ENCODE peak calls at places on chromosomes 5 and 9, in four cellular contexts. One of them, this sample, is unnamed. For H3K36me3, the result is how much of the 10 kb centered on the place peaks cover.

GRCh38 chr9:76023715-76024195 is 133.3 kb downstream of the PCSK5 start:
- DNase-seq in HepG2: peak
- DNase-seq in GM12878: no peak
- DNase-seq in H1: no peak
- DNase-seq in this sample: no peak

GRCh38 chr5:161580621-161581020 is 34.1 kb upstream of the GABRB2 start:
- DNase-seq in HepG2: no peak
- DNase-seq in GM12878: no peak
- DNase-seq in H1: no peak
- DNase-seq in this sample: no peak

GRCh38 chr9:4509590-4509984 is 19.3 kb downstream of the SLC1A1 start:
- DNase-seq in HepG2: no peak
- DNase-seq in GM12878: no peak
- DNase-seq in H1: no peak
- DNase-seq in this sample: no peak

GRCh38 chr9:20065076-20065475 is 276.2 kb upstream of the SLC24A2 start:
- DNase-seq in HepG2: no peak
- DNase-seq in GM12878: no peak
- DNase-seq in H1: no peak
- DNase-seq in this sample: no peak

GRCh38 chr5:163489055-163489744 is 16.2 kb upstream of the MAT2B start:
- DNase-seq in HepG2: peak
- DNase-seq in GM12878: no peak
- DNase-seq in H1: no peak
- DNase-seq in this sample: no peak

GRCh38 chr9:133353548-133353947 is 2.7 kb downstream of the SURF1 start:
- DNase-seq in HepG2: no peak
- DNase-seq in GM12878: no peak
- DNase-seq in H1: no peak
- DNase-seq in this sample: no peak

GRCh38 chr5:60521379-60522298 is 178.3 kb downstream of the DEPDC1B start:
- DNase-seq in HepG2: no peak
- DNase-seq in GM12878: peak
- DNase-seq in H1: no peak
- DNase-seq in this sample: no peak

GRCh38 chr5:107919969-107920368 is 249.2 kb upstream of the EFNA5 start:
- DNase-seq in HepG2: no peak
- DNase-seq in GM12878: peak
- DNase-seq in H1: no peak
- DNase-seq in this sample: no peak

GRCh38 chr5:140554454-140554853 is 2.8 kb downstream of the SRA1 start:
- DNase-seq in HepG2: no peak
- DNase-seq in GM12878: no peak
- DNase-seq in H1: no peak
- DNase-seq in this sample: no peak

GRCh38 chr5:1111727-1112289 is at the start of gene SLC12A7:
- DNase-seq in HepG2: no peak
- DNase-seq in GM12878: no peak
- DNase-seq in H1: no peak
- DNase-seq in this sample: no peak

GRCh38 chr5:91219803-91220371 is 163.2 kb downstream of the ARRDC3 start:
- DNase-seq in HepG2: no peak
- DNase-seq in GM12878: no peak
- DNase-seq in H1: no peak
- DNase-seq in this sample: no peak

GRCh38 chr9:135896205-135896604 is 11.1 kb downstream of the CAMSAP1 start:
- DNase-seq in HepG2: no peak
- DNase-seq in GM12878: no peak
- DNase-seq in H1: no peak
- DNase-seq in this sample: no peak

GRCh38 chr9:88922091-88922490 is 69.2 kb upstream of the S1PR3 start:
- DNase-seq in HepG2: no peak
- DNase-seq in GM12878: peak
- DNase-seq in H1: no peak
- DNase-seq in this sample: no peak

GRCh38 chr5:169795311-169795710 is 158.2 kb downstream of the DOCK2 start:
- DNase-seq in HepG2: no peak
- DNase-seq in GM12878: no peak
- DNase-seq in H1: no peak
- DNase-seq in this sample: no peak

GRCh38 chr9:135346438-135347050 is 133.0 kb upstream of the PPP1R26 start:
- DNase-seq in HepG2: no peak
- DNase-seq in GM12878: no peak
- DNase-seq in H1: no peak
- DNase-seq in this sample: no peak

GRCh38 chr9:79480639-79481038 is 91.1 kb upstream of the TLE4 start:
- DNase-seq in HepG2: no peak
- DNase-seq in GM12878: no peak
- DNase-seq in H1: no peak
- DNase-seq in this sample: no peak

GRCh38 chr5:115511632-115512031 is 32.9 kb downstream of the FEM1C start:
- DNase-seq in HepG2: no peak
- DNase-seq in GM12878: no peak
- DNase-seq in H1: no peak
- DNase-seq in this sample: no peak

GRCh38 chr5:80140496-80140895 is 105.3 kb downstream of the THBS4 start:
- DNase-seq in HepG2: no peak
- DNase-seq in GM12878: no peak
- DNase-seq in H1: no peak
- DNase-seq in this sample: no peak

GRCh38 chr5:139738777-139739611 is 56.6 kb upstream of the PSD2 start:
- DNase-seq in HepG2: peak
- DNase-seq in GM12878: no peak
- DNase-seq in H1: no peak
- DNase-seq in this sample: no peak

GRCh38 chr9:33690156-33690908 is 105.0 kb upstream of the PRSS3 start:
- DNase-seq in HepG2: no peak
- DNase-seq in GM12878: no peak
- DNase-seq in H1: no peak
- DNase-seq in this sample: no peak

GRCh38 chr9:98178874-98179850 is 13.3 kb downstream of the CORO2A start:
- DNase-seq in HepG2: no peak
- DNase-seq in GM12878: no peak
- DNase-seq in H1: no peak
- DNase-seq in this sample: no peak

GRCh38 chr5:152349683-152350526 is 55.2 kb downstream of the NMUR2 start:
- DNase-seq in HepG2: peak
- DNase-seq in GM12878: no peak
- DNase-seq in H1: peak
- DNase-seq in this sample: peak

GRCh38 chr5:7876867-7877266 is 7.9 kb downstream of the MTRR start:
- DNase-seq in HepG2: no peak
- DNase-seq in GM12878: no peak
- DNase-seq in H1: no peak
- DNase-seq in this sample: no peak
- H3K36me3 ChIP-seq in HepG2: under half
- H3K36me3 ChIP-seq in GM12878: under half
- H3K36me3 ChIP-seq in H1: under half
- H3K36me3 ChIP-seq in this sample: half or more

GRCh38 chr5:124402144-124402581 is 344.3 kb downstream of the ZNF608 start:
- DNase-seq in HepG2: no peak
- DNase-seq in GM12878: no peak
- DNase-seq in H1: no peak
- DNase-seq in this sample: no peak
- TF ChIP-seq YY1 in HepG2: no peak
- TF ChIP-seq YY1 in GM12878: no peak
- TF ChIP-seq YY1 in H1: no peak
- TF ChIP-seq YY1 in this sample: no peak

DNA sequence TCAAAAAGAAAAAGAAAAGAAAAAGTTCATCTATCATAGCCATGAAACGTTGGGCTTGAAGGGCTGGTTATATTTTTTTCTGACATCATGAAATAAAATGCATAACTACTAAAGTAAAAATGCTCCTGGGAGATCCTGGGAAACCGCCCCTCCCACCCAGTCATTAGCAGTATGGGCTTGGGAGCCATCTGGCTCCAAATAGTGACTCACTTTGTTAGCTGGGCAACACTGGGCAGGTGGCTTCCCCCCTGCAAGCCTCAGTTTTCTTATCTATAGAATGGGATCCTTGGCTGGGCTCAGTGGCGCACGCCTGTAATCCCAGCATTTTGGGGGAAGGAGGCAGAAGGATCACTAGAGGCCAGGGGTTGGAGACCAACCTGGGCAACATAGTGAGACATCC is 139.7 kb downstream of the GAPVD1 start:
- DNase-seq in HepG2: no peak
- DNase-seq in GM12878: no peak
- DNase-seq in H1: no peak
- DNase-seq in this sample: no peak
- TF ChIP-seq SUZ12 in HepG2: no peak
- TF ChIP-seq SUZ12 in GM12878: no peak
- TF ChIP-seq SUZ12 in H1: no peak
- TF ChIP-seq SUZ12 in this sample: no peak

DNA sequence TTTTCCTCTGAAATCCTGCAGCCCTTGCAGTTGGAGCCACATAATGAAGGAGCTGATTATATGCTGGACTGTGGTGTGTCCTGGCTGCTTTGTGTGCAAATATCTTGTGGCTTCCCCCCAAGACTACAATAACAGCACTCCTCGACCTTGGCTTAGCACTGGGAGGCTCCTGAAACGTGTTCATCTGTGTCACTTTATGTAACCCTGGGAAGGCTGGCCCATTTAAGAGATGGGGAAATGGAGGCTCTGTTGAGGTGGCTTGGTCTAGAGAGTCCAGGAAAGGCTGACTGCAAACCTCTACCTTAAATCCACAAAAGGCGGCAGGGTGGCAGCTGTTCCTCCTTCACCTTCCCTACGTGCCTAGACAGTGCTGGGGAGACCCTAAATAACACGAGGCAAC is 69.2 kb downstream of the SH3PXD2B start:
- DNase-seq in HepG2: no peak
- DNase-seq in GM12878: no peak
- DNase-seq in H1: no peak
- DNase-seq in this sample: no peak
- H3K36me3 ChIP-seq in HepG2: under half
- H3K36me3 ChIP-seq in GM12878: under half
- H3K36me3 ChIP-seq in H1: under half
- H3K36me3 ChIP-seq in this sample: half or more

GRCh38 chr5:180282281-180282680 is 9.6 kb downstream of the MAPK9 start:
- DNase-seq in HepG2: no peak
- DNase-seq in GM12878: no peak
- DNase-seq in H1: no peak
- DNase-seq in this sample: no peak

GRCh38 chr5:180284161-180284560 is 7.7 kb downstream of the MAPK9 start:
- DNase-seq in HepG2: no peak
- DNase-seq in GM12878: no peak
- DNase-seq in H1: no peak
- DNase-seq in this sample: no peak

GRCh38 chr5:180287404-180287803 is 4.5 kb downstream of the MAPK9 start:
- DNase-seq in HepG2: no peak
- DNase-seq in GM12878: no peak
- DNase-seq in H1: no peak
- DNase-seq in this sample: no peak

GRCh38 chr5:180281706-180282105 is 10.2 kb downstream of the MAPK9 start:
- DNase-seq in HepG2: no peak
- DNase-seq in GM12878: no peak
- DNase-seq in H1: no peak
- DNase-seq in this sample: no peak

GRCh38 chr5:180283026-180283615 is 8.8 kb downstream of the MAPK9 start:
- DNase-seq in HepG2: no peak
- DNase-seq in GM12878: no peak
- DNase-seq in H1: no peak
- DNase-seq in this sample: no peak
- TF ChIP-seq YY1 in HepG2: no peak
- TF ChIP-seq YY1 in GM12878: no peak
- TF ChIP-seq YY1 in H1: no peak
- TF ChIP-seq YY1 in this sample: no peak

GRCh38 chr9:73039253-73039915 is 86.5 kb upstream of the ALDH1A1 start:
- DNase-seq in HepG2: no peak
- DNase-seq in GM12878: no peak
- DNase-seq in H1: no peak
- DNase-seq in this sample: no peak
- TF ChIP-seq SUZ12 in HepG2: no peak
- TF ChIP-seq SUZ12 in GM12878: no peak
- TF ChIP-seq SUZ12 in H1: no peak
- TF ChIP-seq SUZ12 in this sample: no peak

GRCh38 chr5:43157068-43157467 is 35.0 kb upstream of the NIM1K start:
- DNase-seq in HepG2: no peak
- DNase-seq in GM12878: no peak
- DNase-seq in H1: no peak
- DNase-seq in this sample: no peak
- H3K36me3 ChIP-seq in HepG2: under half
- H3K36me3 ChIP-seq in GM12878: under half
- H3K36me3 ChIP-seq in H1: under half
- H3K36me3 ChIP-seq in this sample: under half

DNA sequence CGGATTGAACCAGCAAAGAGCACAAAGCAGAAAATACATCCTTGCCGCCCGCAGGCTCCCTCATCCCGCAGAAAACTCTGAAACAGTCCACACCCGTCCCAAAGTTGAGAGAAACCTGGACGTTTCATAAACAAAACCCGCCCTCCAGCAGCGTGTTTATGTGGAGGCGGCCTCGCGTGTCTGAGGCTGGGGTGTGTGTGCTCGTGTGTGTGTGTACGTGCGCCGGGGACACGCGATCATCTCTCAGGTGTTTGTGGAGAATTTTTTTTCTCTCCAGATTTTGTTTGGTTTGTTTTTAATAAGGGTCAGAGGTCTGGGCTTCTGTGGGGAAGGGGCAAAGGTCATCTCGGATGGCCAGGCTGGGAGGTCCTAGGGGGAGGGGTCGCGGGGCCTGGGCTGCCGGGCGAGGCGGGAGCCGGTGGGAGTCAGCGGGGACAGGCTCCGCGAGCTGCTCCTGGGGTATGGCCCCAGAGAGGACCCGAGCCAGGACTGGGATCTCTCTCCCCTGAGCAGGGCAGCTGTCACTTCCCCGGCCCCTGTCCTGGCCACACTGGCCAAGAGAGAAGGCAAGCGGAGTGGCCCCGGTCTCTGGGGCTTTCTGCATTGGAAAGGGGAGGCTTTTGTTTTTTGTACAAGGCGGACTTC is 206.4 kb downstream of the C9orf50 start:
- DNase-seq in HepG2: peak
- DNase-seq in GM12878: no peak
- DNase-seq in H1: no peak
- DNase-seq in this sample: no peak
- TF ChIP-seq YY1 in HepG2: no peak
- TF ChIP-seq YY1 in GM12878: no peak
- TF ChIP-seq YY1 in H1: no peak
- TF ChIP-seq YY1 in this sample: no peak

GRCh38 chr5:178435321-178436238 is 154.6 kb downstream of the COL23A1 start:
- DNase-seq in HepG2: no peak
- DNase-seq in GM12878: no peak
- DNase-seq in H1: no peak
- DNase-seq in this sample: no peak

GRCh38 chr5:178434016-178434761 is 156.0 kb downstream of the COL23A1 start:
- DNase-seq in HepG2: no peak
- DNase-seq in GM12878: no peak
- DNase-seq in H1: no peak
- DNase-seq in this sample: no peak

GRCh38 chr5:178433273-178433775 is 156.9 kb downstream of the COL23A1 start:
- DNase-seq in HepG2: no peak
- DNase-seq in GM12878: no peak
- DNase-seq in H1: no peak
- DNase-seq in this sample: no peak

GRCh38 chr5:178436326-178436940 is 153.8 kb downstream of the COL23A1 start:
- DNase-seq in HepG2: no peak
- DNase-seq in GM12878: no peak
- DNase-seq in H1: no peak
- DNase-seq in this sample: no peak

GRCh38 chr5:178434851-178435250 is 155.3 kb downstream of the COL23A1 start:
- DNase-seq in HepG2: no peak
- DNase-seq in GM12878: no peak
- DNase-seq in H1: no peak
- DNase-seq in this sample: no peak
- TF ChIP-seq SUZ12 in HepG2: no peak
- TF ChIP-seq SUZ12 in GM12878: no peak
- TF ChIP-seq SUZ12 in H1: no peak
- TF ChIP-seq SUZ12 in this sample: no peak

GRCh38 chr5:6752236-6752635 is 39.0 kb downstream of the TENT4A start:
- DNase-seq in HepG2: no peak
- DNase-seq in GM12878: no peak
- DNase-seq in H1: no peak
- DNase-seq in this sample: no peak
- H3K36me3 ChIP-seq in HepG2: under half
- H3K36me3 ChIP-seq in GM12878: half or more
- H3K36me3 ChIP-seq in H1: under half
- H3K36me3 ChIP-seq in this sample: half or more

This sample was measured in NT2/D1.